ENCODE peak calls at places on chromosomes 4 and X, in ten cellular contexts. One of them, this sample, is unnamed.

GRCh38 chr4:15653864-15654391 is 1.2 kb downstream of the FBXL5 start:
- DNase-seq in GM12865: peak
- DNase-seq in lower lobe of right lung: no peak
- DNase-seq in non-pigmented ciliary epithelial cell: no peak
- DNase-seq in EH: peak
- DNase-seq in coronary artery: no peak
- DNase-seq in neural progenitor cell: peak
- DNase-seq in midbrain: peak
- DNase-seq in NCI-H1092: no peak
- DNase-seq in tibial nerve: no peak
- DNase-seq in this sample: no peak

GRCh38 chr4:183012862-183013855 is 85.9 kb upstream of the WWC2 start:
- DNase-seq in EH: peak
- DNase-seq in midbrain: no peak
- DNase-seq in NCI-H1092: no peak
- DNase-seq in tibial nerve: no peak
- DNase-seq in non-pigmented ciliary epithelial cell: no peak
- DNase-seq in coronary artery: no peak
- DNase-seq in neural progenitor cell: no peak
- DNase-seq in GM12865: no peak
- DNase-seq in lower lobe of right lung: no peak
- DNase-seq in this sample: no peak

GRCh38 chrX:54695816-54696487 is 102.1 kb downstream of the ITIH6 start:
- DNase-seq in lower lobe of right lung: no peak
- DNase-seq in GM12865: peak
- DNase-seq in tibial nerve: no peak
- DNase-seq in NCI-H1092: no peak
- DNase-seq in neural progenitor cell: no peak
- DNase-seq in non-pigmented ciliary epithelial cell: no peak
- DNase-seq in coronary artery: no peak
- DNase-seq in midbrain: no peak
- DNase-seq in EH: no peak
- DNase-seq in this sample: no peak

GRCh38 chrX:132119283-132119682 is 8.5 kb downstream of the FRMD7 start:
- DNase-seq in coronary artery: no peak
- DNase-seq in GM12865: no peak
- DNase-seq in tibial nerve: no peak
- DNase-seq in non-pigmented ciliary epithelial cell: no peak
- DNase-seq in EH: no peak
- DNase-seq in lower lobe of right lung: no peak
- DNase-seq in neural progenitor cell: peak
- DNase-seq in midbrain: no peak
- DNase-seq in NCI-H1092: no peak
- DNase-seq in this sample: no peak

GRCh38 chr4:144340931-144341330 is 200.4 kb upstream of the GYPA start:
- DNase-seq in EH: no peak
- DNase-seq in non-pigmented ciliary epithelial cell: no peak
- DNase-seq in midbrain: no peak
- DNase-seq in NCI-H1092: no peak
- DNase-seq in lower lobe of right lung: no peak
- DNase-seq in GM12865: peak
- DNase-seq in tibial nerve: no peak
- DNase-seq in coronary artery: no peak
- DNase-seq in neural progenitor cell: no peak
- DNase-seq in this sample: no peak

GRCh38 chrX:36019164-36019563 is 99.6 kb downstream of the CFAP47 start:
- DNase-seq in coronary artery: no peak
- DNase-seq in midbrain: no peak
- DNase-seq in neural progenitor cell: no peak
- DNase-seq in NCI-H1092: no peak
- DNase-seq in tibial nerve: no peak
- DNase-seq in lower lobe of right lung: no peak
- DNase-seq in non-pigmented ciliary epithelial cell: no peak
- DNase-seq in GM12865: no peak
- DNase-seq in EH: no peak
- DNase-seq in this sample: no peak

GRCh38 chr4:8391972-8392371 is 48.6 kb downstream of the ACOX3 start:
- DNase-seq in tibial nerve: peak
- DNase-seq in EH: peak
- DNase-seq in GM12865: peak
- DNase-seq in midbrain: peak
- DNase-seq in neural progenitor cell: no peak
- DNase-seq in NCI-H1092: no peak
- DNase-seq in lower lobe of right lung: no peak
- DNase-seq in non-pigmented ciliary epithelial cell: peak
- DNase-seq in coronary artery: no peak
- DNase-seq in this sample: no peak

GRCh38 chr4:104860227-104861123 is 286.2 kb upstream of the TET2 start:
- DNase-seq in coronary artery: no peak
- DNase-seq in GM12865: peak
- DNase-seq in lower lobe of right lung: no peak
- DNase-seq in non-pigmented ciliary epithelial cell: peak
- DNase-seq in EH: peak
- DNase-seq in NCI-H1092: peak
- DNase-seq in tibial nerve: peak
- DNase-seq in midbrain: peak
- DNase-seq in neural progenitor cell: peak
- DNase-seq in this sample: no peak

GRCh38 chrX:15215366-15215765 is 54.5 kb downstream of the ASB9 start:
- DNase-seq in coronary artery: no peak
- DNase-seq in midbrain: no peak
- DNase-seq in tibial nerve: no peak
- DNase-seq in NCI-H1092: no peak
- DNase-seq in neural progenitor cell: no peak
- DNase-seq in non-pigmented ciliary epithelial cell: no peak
- DNase-seq in GM12865: no peak
- DNase-seq in lower lobe of right lung: no peak
- DNase-seq in EH: no peak
- DNase-seq in this sample: no peak

GRCh38 chr4:79132826-79133225 is 193.0 kb downstream of the NAA11 start:
- DNase-seq in EH: no peak
- DNase-seq in tibial nerve: no peak
- DNase-seq in lower lobe of right lung: no peak
- DNase-seq in GM12865: no peak
- DNase-seq in neural progenitor cell: no peak
- DNase-seq in coronary artery: no peak
- DNase-seq in midbrain: no peak
- DNase-seq in NCI-H1092: no peak
- DNase-seq in non-pigmented ciliary epithelial cell: no peak
- DNase-seq in this sample: no peak

GRCh38 chr4:22203436-22204011 is 255.0 kb upstream of the KCNIP4 start:
- DNase-seq in lower lobe of right lung: no peak
- DNase-seq in coronary artery: no peak
- DNase-seq in non-pigmented ciliary epithelial cell: no peak
- DNase-seq in neural progenitor cell: no peak
- DNase-seq in EH: no peak
- DNase-seq in NCI-H1092: no peak
- DNase-seq in GM12865: peak
- DNase-seq in tibial nerve: no peak
- DNase-seq in midbrain: no peak
- DNase-seq in this sample: no peak

GRCh38 chr4:166422475-166422874 is 549.4 kb downstream of the TLL1 start:
- DNase-seq in tibial nerve: no peak
- DNase-seq in GM12865: no peak
- DNase-seq in coronary artery: no peak
- DNase-seq in midbrain: no peak
- DNase-seq in EH: peak
- DNase-seq in non-pigmented ciliary epithelial cell: peak
- DNase-seq in lower lobe of right lung: no peak
- DNase-seq in neural progenitor cell: no peak
- DNase-seq in NCI-H1092: no peak
- DNase-seq in this sample: no peak

GRCh38 chr4:163866728-163867313 is 372.3 kb downstream of the TMA16 start:
- DNase-seq in GM12865: no peak
- DNase-seq in neural progenitor cell: no peak
- DNase-seq in EH: no peak
- DNase-seq in NCI-H1092: no peak
- DNase-seq in midbrain: no peak
- DNase-seq in non-pigmented ciliary epithelial cell: peak
- DNase-seq in lower lobe of right lung: no peak
- DNase-seq in tibial nerve: no peak
- DNase-seq in coronary artery: no peak
- DNase-seq in this sample: no peak

GRCh38 chr4:30495261-30496050 is 224.7 kb upstream of the PCDH7 start:
- DNase-seq in tibial nerve: no peak
- DNase-seq in NCI-H1092: no peak
- DNase-seq in midbrain: no peak
- DNase-seq in non-pigmented ciliary epithelial cell: no peak
- DNase-seq in GM12865: no peak
- DNase-seq in EH: no peak
- DNase-seq in neural progenitor cell: no peak
- DNase-seq in lower lobe of right lung: no peak
- DNase-seq in coronary artery: no peak
- DNase-seq in this sample: no peak

GRCh38 chr4:26076896-26077295 is 162.9 kb downstream of the SMIM20 start:
- DNase-seq in GM12865: no peak
- DNase-seq in EH: peak
- DNase-seq in tibial nerve: no peak
- DNase-seq in coronary artery: no peak
- DNase-seq in lower lobe of right lung: no peak
- DNase-seq in NCI-H1092: no peak
- DNase-seq in midbrain: no peak
- DNase-seq in non-pigmented ciliary epithelial cell: no peak
- DNase-seq in neural progenitor cell: no peak
- DNase-seq in this sample: no peak

GRCh38 chr4:153233761-153234371 is 29.6 kb downstream of the TRIM2 start:
- DNase-seq in lower lobe of right lung: no peak
- DNase-seq in GM12865: no peak
- DNase-seq in midbrain: no peak
- DNase-seq in non-pigmented ciliary epithelial cell: peak
- DNase-seq in NCI-H1092: no peak
- DNase-seq in EH: peak
- DNase-seq in tibial nerve: no peak
- DNase-seq in coronary artery: no peak
- DNase-seq in neural progenitor cell: no peak
- DNase-seq in this sample: no peak

GRCh38 chrX:54708404-54708803 is 89.7 kb downstream of the ITIH6 start:
- DNase-seq in coronary artery: no peak
- DNase-seq in tibial nerve: no peak
- DNase-seq in non-pigmented ciliary epithelial cell: no peak
- DNase-seq in neural progenitor cell: no peak
- DNase-seq in NCI-H1092: no peak
- DNase-seq in lower lobe of right lung: no peak
- DNase-seq in EH: no peak
- DNase-seq in midbrain: no peak
- DNase-seq in GM12865: peak
- DNase-seq in this sample: no peak

This sample was measured in cardiac septum.